ENCODE peak calls at places on chromosomes 7 and 10, in four cellular contexts. N, B, O and W are unnamed samples. For H3K4me1, the result is how much of the 10 kb centered on the place peaks cover.

GRCh38 chr7:33773053-33773452 is 132.3 kb upstream of the BMPER start:
- DNase-seq in B (no peak), O (no peak), N (no peak), W (no peak)

GRCh38 chr10:3887885-3888476 is 103.0 kb upstream of the KLF6 start:
- DNase-seq in B (no peak), N (peak), O (peak), W (no peak)

GRCh38 chr7:106775552-106775936 is 89.5 kb upstream of the PIK3CG start:
- DNase-seq in B (no peak), O (no peak), N (no peak), W (no peak)

GRCh38 chr7:19916011-19916410 is 142.6 kb upstream of the TMEM196 start:
- DNase-seq in N (no peak), B (no peak), O (no peak), W (no peak)

GRCh38 chr10:44195120-44196007 is 189.5 kb downstream of the CXCL12 start:
- DNase-seq in B (no peak), O (peak), N (no peak), W (no peak)

GRCh38 chr10:93462881-93463280 is 19.3 kb downstream of the MYOF start:
- DNase-seq in O (peak), B (peak), N (no peak), W (no peak)

GRCh38 chr10:132166216-132166950 is 20.4 kb upstream of the DPYSL4 start:
- DNase-seq in N (no peak), B (no peak), O (peak), W (no peak)

GRCh38 chr7:92835851-92836488 is 403 bp downstream of the CDK6 start:
- DNase-seq in O (peak), B (peak), N (peak), W (no peak)

GRCh38 chr10:86139066-86139657 is 227.4 kb downstream of the GRID1 start:
- DNase-seq in O (no peak), B (no peak), N (no peak), W (no peak)

GRCh38 chr10:55495555-55495954 is 694.5 kb upstream of the PCDH15 start:
- DNase-seq in O (no peak), B (no peak), N (no peak), W (no peak)

GRCh38 chr7:157606140-157606539 is 269.3 kb downstream of the DNAJB6 start:
- DNase-seq in N (no peak), O (no peak), B (no peak), W (no peak)

GRCh38 chr7:138776156-138776833 is 21.5 kb upstream of the TMEM213 start:
- DNase-seq in N (no peak), B (peak), O (no peak), W (no peak)

GRCh38 chr10:102745157-102745556 is 1.4 kb downstream of the WBP1L start:
- DNase-seq in O (no peak), N (no peak), B (no peak), W (no peak)

GRCh38 chr10:105063796-105064195 is 422.7 kb downstream of the SORCS3 start:
- DNase-seq in O (no peak), B (no peak), N (no peak), W (no peak)

GRCh38 chr7:111083423-111083822 is 7.5 kb upstream of the LRRN3 start:
- DNase-seq in B (no peak), N (peak), O (no peak), W (no peak)

GRCh38 chr7:21253740-21254687 is 173.9 kb upstream of the SP4 start:
- DNase-seq in B (peak), O (no peak), N (no peak), W (no peak)

GRCh38 chr7:53218730-53219504 is 183.5 kb downstream of the POM121L12 start:
- DNase-seq in O (peak), B (no peak), N (no peak), W (no peak)

GRCh38 chr7:44222074-44222473 is 21.3 kb downstream of the YKT6 start:
- DNase-seq in O (peak), N (no peak), B (no peak), W (no peak)

GRCh38 chr7:39353615-39354376 is 212.4 kb upstream of the YAE1 start:
- DNase-seq in B (peak), O (peak), N (no peak), W (no peak)

GRCh38 chr7:42993038-42993437 is 60.9 kb downstream of the MRPL32 start:
- DNase-seq in O (no peak), N (no peak), B (no peak), W (no peak)

GRCh38 chr7:132117181-132117580 is 459.1 kb downstream of the PLXNA4 start:
- DNase-seq in N (no peak), B (no peak), O (no peak), W (no peak)

GRCh38 chr10:69466158-69466490 is 14.9 kb downstream of the TSPAN15 start:
- DNase-seq in O (no peak), N (no peak), B (no peak), W (no peak)

GRCh38 chr10:51527806-51528205 is 171.6 kb downstream of the CSTF2T start:
- DNase-seq in O (no peak), N (no peak), B (no peak), W (no peak)

GRCh38 chr10:49379596-49380410 is 16.1 kb downstream of the DRGX start:
- DNase-seq in O (no peak), N (no peak), B (no peak), W (no peak)

GRCh38 chr7:5574770-5575269 is 151.2 kb upstream of the TNRC18 start:
- DNase-seq in O (peak), N (no peak), B (no peak), W (no peak)

GRCh38 chr10:24894728-24895127 is 57.7 kb downstream of the PRTFDC1 start:
- DNase-seq in B (no peak), N (peak), O (no peak), W (no peak)

GRCh38 chr7:72243329-72243728 is 168.8 kb downstream of the CALN1 start:
- DNase-seq in N (no peak), O (no peak), B (no peak), W (no peak)

GRCh38 chr10:126576336-126576735 is 94.2 kb downstream of the C10orf90 start:
- DNase-seq in O (no peak), B (no peak), N (no peak), W (no peak)

GRCh38 chr7:42138691-42139090 is 98.3 kb downstream of the GLI3 start:
- DNase-seq in O (no peak), N (no peak), B (no peak), W (no peak)

GRCh38 chr7:99386584-99387238 is 12.2 kb downstream of the ARPC1B start:
- DNase-seq in N (peak), B (no peak), O (no peak), W (no peak)

GRCh38 chr10:68235591-68235990 is 3.7 kb upstream of the ATOH7 start:
- DNase-seq in B (no peak), O (no peak), N (no peak), W (no peak)

GRCh38 chr7:128863433-128863989 is 855 bp downstream of the ATP6V1F start:
- DNase-seq in O (no peak), B (peak), N (peak), W (no peak)

GRCh38 chr10:73785721-73786511 is 510 bp downstream of the ZSWIM8 start:
- DNase-seq in N (peak), B (peak), O (peak), W (no peak)

GRCh38 chr10:110762849-110763211 is 108.9 kb upstream of the PDCD4 start:
- DNase-seq in B (no peak), O (peak), N (no peak), W (no peak)
- H3K27ac ChIP-seq in B (peak), O (peak), N (no peak), W (no peak)

GRCh38 chr10:75446508-75446907 is 15.1 kb downstream of the LRMDA start:
- DNase-seq in O (no peak), B (no peak), N (no peak), W (no peak)
- H3K4me1 ChIP-seq in O (under half), B (under half), N (under half), W (under half)

GRCh38 chr10:71396084-71396713 is 521 bp upstream of the CDH23 start:
- DNase-seq in B (no peak), O (no peak), N (peak), W (no peak)
- H3K27ac ChIP-seq in B (no peak), O (no peak), N (no peak), W (peak)

GRCh38 chr10:13632407-13632806 is 45.6 kb downstream of the PRPF18 start:
- DNase-seq in B (no peak), N (no peak), O (no peak), W (no peak)

GRCh38 chr10:13632879-13633437 is 46.2 kb downstream of the PRPF18 start:
- DNase-seq in O (no peak), B (no peak), N (no peak), W (no peak)

GRCh38 chr10:13633689-13634088 is 46.9 kb downstream of the PRPF18 start:
- DNase-seq in N (no peak), B (no peak), O (no peak), W (no peak)

GRCh38 chr10:13630231-13630630 is 43.5 kb downstream of the PRPF18 start:
- DNase-seq in N (no peak), O (no peak), B (no peak), W (no peak)

DNA sequence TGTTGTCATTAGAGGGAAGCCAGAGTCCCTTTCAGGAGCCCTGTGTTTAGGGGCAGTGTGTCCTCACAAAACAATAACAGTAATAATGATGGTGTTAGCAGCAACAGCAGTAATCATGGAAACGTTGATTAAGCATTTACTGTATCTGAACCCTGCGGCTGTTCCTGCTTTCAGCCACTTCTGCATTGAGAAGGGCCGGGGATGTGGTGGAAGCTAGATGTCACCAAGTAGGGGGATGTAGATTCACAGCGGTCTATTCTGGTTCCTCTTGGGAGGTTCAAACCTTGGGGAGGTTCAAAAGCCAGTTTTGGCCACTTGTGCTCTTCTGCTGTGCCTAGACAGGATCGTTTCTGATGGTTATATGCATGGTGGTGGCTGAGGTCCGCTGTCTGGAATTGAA is 44.8 kb downstream of the PRPF18 start:
- DNase-seq in N (no peak), B (no peak), O (peak), W (no peak)
- H3K4me1 ChIP-seq in N (under half), B (under half), O (under half), W (under half)